ENCODE peak calls at places on chromosomes 6 and 20, in four cellular contexts. P, H, Q and V are unnamed samples. For H3K4me1, the result is how much of the 10 kb centered on the place peaks cover.

GRCh38 chr6:106094261-106094963 is 8.3 kb downstream of the PRDM1 start:
- DNase-seq in P (no peak), H (no peak), Q (no peak), V (no peak)

GRCh38 chr20:641516-641913 is 11.5 kb downstream of the SRXN1 start:
- DNase-seq in P (no peak), H (no peak), Q (no peak), V (no peak)

GRCh38 chr20:17771206-17772004 is 71.6 kb downstream of the BANF2 start:
- DNase-seq in P (no peak), H (no peak), Q (no peak), V (no peak)

GRCh38 chr6:46419576-46420002 is 71.7 kb downstream of the RCAN2 start:
- DNase-seq in P (peak), H (peak), Q (peak), V (peak)

GRCh38 chr20:8855315-8855714 is 213.6 kb upstream of the PLCB4 start:
- DNase-seq in P (no peak), H (no peak), Q (no peak), V (peak)

GRCh38 chr20:18443841-18444240 is 23.0 kb downstream of the DZANK1 start:
- DNase-seq in P (no peak), H (no peak), Q (no peak), V (no peak)

GRCh38 chr20:47256665-47257236 is 99.7 kb downstream of the ZMYND8 start:
- DNase-seq in P (no peak), H (no peak), Q (peak), V (no peak)

GRCh38 chr6:149545754-149546471 is at the start of gene PPIL4:
- DNase-seq in P (peak), H (peak), Q (peak), V (peak)

GRCh38 chr6:152879681-152880080 is 103.2 kb downstream of the FBXO5 start:
- DNase-seq in P (no peak), H (no peak), Q (no peak), V (no peak)

GRCh38 chr20:3681931-3682820 is at the start of gene ADAM33:
- DNase-seq in P (peak), H (peak), Q (no peak), V (peak)

GRCh38 chr6:11144393-11144829 is 32.9 kb upstream of the ERVFRD-1 start:
- DNase-seq in P (peak), H (peak), Q (peak), V (peak)

GRCh38 chr20:62953839-62954703 is 1.6 kb downstream of the SLC17A9 start:
- DNase-seq in P (peak), H (peak), Q (peak), V (peak)

GRCh38 chr20:52150440-52151258 is 40.9 kb downstream of the ZFP64 start:
- DNase-seq in P (no peak), H (peak), Q (peak), V (no peak)

GRCh38 chr20:37209661-37210314 is 30.4 kb upstream of the MROH8 start:
- DNase-seq in P (no peak), H (no peak), Q (no peak), V (no peak)

GRCh38 chr6:92879526-92879925 is 539.8 kb downstream of the EPHA7 start:
- DNase-seq in P (no peak), H (no peak), Q (no peak), V (no peak)

GRCh38 chr6:107064579-107065065 is 36.6 kb downstream of the MTRES1 start:
- DNase-seq in P (peak), H (peak), Q (no peak), V (no peak)

GRCh38 chr20:24785141-24785924 is 163.7 kb upstream of the CST7 start:
- DNase-seq in P (no peak), H (no peak), Q (no peak), V (no peak)

DNA sequence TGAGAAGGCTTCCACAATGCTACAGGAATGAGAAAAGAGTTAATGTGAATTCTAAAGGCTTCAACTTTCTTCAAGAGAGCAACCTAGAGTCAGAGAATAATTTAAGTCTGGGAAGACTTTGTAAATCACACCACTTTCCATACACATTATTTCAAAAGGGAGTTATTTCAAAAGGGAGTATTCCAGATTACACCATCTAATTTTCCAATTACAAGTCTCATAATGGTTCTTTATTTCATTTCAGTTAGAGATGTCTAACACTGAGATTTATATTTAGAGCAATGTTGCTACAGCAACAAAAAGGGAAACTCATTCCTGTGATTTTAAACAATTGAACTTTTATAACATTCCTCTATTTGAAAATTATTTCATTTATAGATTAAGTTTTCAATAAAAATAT is 98.8 kb upstream of the DST start:
- DNase-seq in P (no peak), H (no peak), Q (no peak), V (no peak)
- H3K4me1 ChIP-seq in P (under half), H (under half), Q (under half), V (under half)

GRCh38 chr20:46108435-46108841 is 9.7 kb upstream of the CD40 start:
- DNase-seq in P (no peak), H (no peak), Q (no peak), V (no peak)
- TF ChIP-seq CTCF in P (no peak), H (no peak), Q (no peak), V (no peak)

GRCh38 chr6:16540804-16541752 is 220.2 kb downstream of the ATXN1 start:
- DNase-seq in P (no peak), H (no peak), Q (no peak), V (peak)
- H3K4me1 ChIP-seq in P (under half), H (under half), Q (under half), V (under half)

GRCh38 chr6:34568341-34568680 is 12.2 kb upstream of the SPDEF start:
- DNase-seq in P (no peak), H (no peak), Q (no peak), V (no peak)

GRCh38 chr6:34566830-34567546 is 10.9 kb upstream of the SPDEF start:
- DNase-seq in P (no peak), H (no peak), Q (no peak), V (no peak)

GRCh38 chr6:34564181-34564580 is 8.1 kb upstream of the SPDEF start:
- DNase-seq in P (no peak), H (no peak), Q (no peak), V (no peak)

GRCh38 chr6:34563513-34563870 is 7.4 kb upstream of the SPDEF start:
- DNase-seq in P (peak), H (no peak), Q (no peak), V (no peak)

DNA sequence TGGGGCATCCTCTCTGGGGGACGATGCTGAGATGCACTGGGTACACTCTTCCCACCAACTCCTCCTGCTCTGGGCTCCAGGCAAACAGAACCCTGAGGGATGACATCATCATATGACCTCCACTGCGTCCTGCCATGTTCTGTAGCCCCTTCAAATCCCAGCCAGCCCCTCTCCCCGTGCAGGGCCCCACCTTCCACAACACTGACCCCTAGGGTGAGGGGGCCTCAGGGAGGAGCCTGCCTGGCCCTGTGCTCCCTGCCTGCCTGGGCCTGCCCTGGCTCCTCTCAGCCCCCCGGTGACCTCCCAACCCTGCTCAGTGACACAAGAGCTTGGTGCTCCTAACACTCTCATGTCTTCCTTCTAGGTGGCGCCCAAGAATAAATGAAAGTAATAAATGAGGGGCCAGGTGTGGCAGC is 9.6 kb upstream of the SPDEF start:
- DNase-seq in P (no peak), H (no peak), Q (no peak), V (no peak)
- TF ChIP-seq CTCF in P (no peak), H (no peak), Q (no peak), V (no peak)

DNA sequence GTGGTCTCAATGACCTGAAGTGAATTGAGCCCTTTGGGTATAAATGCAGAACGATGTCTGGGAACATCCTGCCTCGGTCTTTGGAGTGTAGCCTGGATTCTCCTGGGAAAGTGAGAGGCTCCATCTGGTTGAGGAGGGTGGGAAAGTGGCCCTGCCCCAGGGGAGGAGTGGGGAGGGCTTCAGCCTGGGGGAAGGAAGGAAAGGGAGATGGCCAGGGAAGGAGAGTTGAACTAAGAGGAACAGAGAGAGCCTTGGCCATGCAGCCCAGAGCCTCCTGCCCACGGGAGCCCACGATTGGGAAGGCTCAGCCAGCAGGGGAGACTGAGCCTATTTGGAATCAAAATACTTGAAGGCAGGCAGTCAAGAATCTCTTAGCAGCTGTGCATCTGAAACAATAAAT is 2.3 kb upstream of the EPB41L1 start:
- DNase-seq in P (no peak), H (no peak), Q (no peak), V (no peak)
- H3K4me1 ChIP-seq in P (under half), H (under half), Q (under half), V (under half)

GRCh38 chr6:163712569-163712966 is 298.1 kb downstream of the QKI start:
- DNase-seq in P (no peak), H (no peak), Q (no peak), V (no peak)
- TF ChIP-seq CTCF in P (no peak), H (no peak), Q (no peak), V (no peak)

DNA sequence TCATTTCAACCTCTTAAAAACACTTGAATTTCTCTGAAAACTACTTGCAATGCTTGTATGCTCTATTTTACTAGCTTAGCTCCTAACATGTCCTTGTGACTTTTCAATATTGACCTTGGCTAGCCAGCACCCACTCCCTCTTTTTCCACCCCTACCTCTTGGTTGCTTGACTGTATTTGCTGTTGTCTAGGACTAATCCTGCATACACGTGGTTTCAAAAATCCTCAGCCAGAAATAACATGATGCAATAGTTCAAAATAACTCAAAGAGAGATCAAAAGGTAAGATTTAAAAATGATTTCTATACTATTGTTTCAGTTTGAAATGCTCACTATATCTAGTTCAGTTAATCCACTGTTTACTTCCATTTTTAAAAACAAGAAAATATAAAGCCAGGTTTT is 102.3 kb upstream of the TBX18 start:
- DNase-seq in P (no peak), H (no peak), Q (no peak), V (no peak)
- H3K4me1 ChIP-seq in P (under half), H (under half), Q (under half), V (under half)